ENCODE peak calls at places on chromosomes 4 and X, in eight cellular contexts. One of them, this sample, is unnamed. For H3K36me3, the result is how much of the 10 kb centered on the place peaks cover.

GRCh38 chr4:575281-576141 is 584 bp downstream of the TMEM271 start:
- DNase-seq in psoas muscle: no peak
- DNase-seq in sigmoid colon: no peak
- DNase-seq in mesendoderm: peak
- DNase-seq in H7: peak
- DNase-seq in CD8-positive, alpha-beta T cell: no peak
- DNase-seq in BE2C: no peak
- DNase-seq in hepatocyte: peak
- DNase-seq in this sample: no peak

GRCh38 chr4:101290651-101291050 is 56.7 kb downstream of the PPP3CA start:
- DNase-seq in psoas muscle: no peak
- DNase-seq in sigmoid colon: no peak
- DNase-seq in mesendoderm: no peak
- DNase-seq in H7: no peak
- DNase-seq in CD8-positive, alpha-beta T cell: no peak
- DNase-seq in BE2C: no peak
- DNase-seq in hepatocyte: no peak
- DNase-seq in this sample: no peak

GRCh38 chr4:180688480-180688879 is 1554.7 kb upstream of the TENM3 start:
- DNase-seq in psoas muscle: no peak
- DNase-seq in sigmoid colon: no peak
- DNase-seq in mesendoderm: no peak
- DNase-seq in H7: no peak
- DNase-seq in CD8-positive, alpha-beta T cell: no peak
- DNase-seq in BE2C: no peak
- DNase-seq in hepatocyte: no peak
- DNase-seq in this sample: no peak

GRCh38 chrX:129695535-129695934 is 40.8 kb upstream of the APLN start:
- DNase-seq in psoas muscle: no peak
- DNase-seq in sigmoid colon: no peak
- DNase-seq in mesendoderm: no peak
- DNase-seq in H7: no peak
- DNase-seq in CD8-positive, alpha-beta T cell: no peak
- DNase-seq in BE2C: no peak
- DNase-seq in hepatocyte: no peak
- DNase-seq in this sample: no peak

GRCh38 chr4:113116414-113117345 is 67.2 kb downstream of the ANK2 start:
- DNase-seq in psoas muscle: no peak
- DNase-seq in sigmoid colon: no peak
- DNase-seq in mesendoderm: peak
- DNase-seq in H7: no peak
- DNase-seq in CD8-positive, alpha-beta T cell: no peak
- DNase-seq in BE2C: peak
- DNase-seq in hepatocyte: peak
- DNase-seq in this sample: no peak

GRCh38 chr4:2586502-2586901 is 50.1 kb downstream of the FAM193A start:
- DNase-seq in psoas muscle: no peak
- DNase-seq in sigmoid colon: no peak
- DNase-seq in mesendoderm: no peak
- DNase-seq in H7: no peak
- DNase-seq in CD8-positive, alpha-beta T cell: no peak
- DNase-seq in BE2C: no peak
- DNase-seq in hepatocyte: no peak
- DNase-seq in this sample: no peak

GRCh38 chr4:163063891-163064290 is 102.8 kb downstream of the NAF1 start:
- DNase-seq in psoas muscle: no peak
- DNase-seq in sigmoid colon: no peak
- DNase-seq in mesendoderm: peak
- DNase-seq in H7: no peak
- DNase-seq in CD8-positive, alpha-beta T cell: no peak
- DNase-seq in BE2C: no peak
- DNase-seq in hepatocyte: no peak
- DNase-seq in this sample: no peak

GRCh38 chr4:61462451-61463326 is 262.6 kb downstream of the ADGRL3 start:
- DNase-seq in psoas muscle: no peak
- DNase-seq in sigmoid colon: no peak
- DNase-seq in mesendoderm: no peak
- DNase-seq in H7: no peak
- DNase-seq in CD8-positive, alpha-beta T cell: no peak
- DNase-seq in BE2C: no peak
- DNase-seq in hepatocyte: no peak
- DNase-seq in this sample: no peak

GRCh38 chr4:188611143-188611542 is 471.9 kb downstream of the TRIML1 start:
- DNase-seq in psoas muscle: no peak
- DNase-seq in sigmoid colon: no peak
- DNase-seq in mesendoderm: no peak
- DNase-seq in H7: no peak
- DNase-seq in CD8-positive, alpha-beta T cell: no peak
- DNase-seq in BE2C: no peak
- DNase-seq in hepatocyte: no peak
- DNase-seq in this sample: no peak

GRCh38 chr4:98571161-98571786 is 87.1 kb downstream of the TSPAN5 start:
- DNase-seq in psoas muscle: no peak
- DNase-seq in sigmoid colon: no peak
- DNase-seq in mesendoderm: no peak
- DNase-seq in H7: no peak
- DNase-seq in CD8-positive, alpha-beta T cell: no peak
- DNase-seq in BE2C: no peak
- DNase-seq in hepatocyte: no peak
- DNase-seq in this sample: no peak

GRCh38 chr4:150348079-150348478 is 233.9 kb upstream of the MAB21L2 start:
- DNase-seq in psoas muscle: no peak
- DNase-seq in sigmoid colon: no peak
- DNase-seq in mesendoderm: no peak
- DNase-seq in H7: no peak
- DNase-seq in CD8-positive, alpha-beta T cell: no peak
- DNase-seq in BE2C: no peak
- DNase-seq in hepatocyte: no peak
- DNase-seq in this sample: no peak

GRCh38 chr4:2363056-2363719 is 55.3 kb downstream of the ZFYVE28 start:
- DNase-seq in psoas muscle: peak
- DNase-seq in sigmoid colon: peak
- DNase-seq in mesendoderm: no peak
- DNase-seq in H7: peak
- DNase-seq in CD8-positive, alpha-beta T cell: no peak
- DNase-seq in BE2C: no peak
- DNase-seq in hepatocyte: peak
- DNase-seq in this sample: no peak

GRCh38 chr4:8568068-8568668 is 12.0 kb upstream of the GPR78 start:
- DNase-seq in psoas muscle: no peak
- DNase-seq in sigmoid colon: no peak
- DNase-seq in mesendoderm: peak
- DNase-seq in H7: peak
- DNase-seq in CD8-positive, alpha-beta T cell: no peak
- DNase-seq in BE2C: no peak
- DNase-seq in hepatocyte: no peak
- DNase-seq in this sample: no peak

GRCh38 chr4:187396106-187396505 is 599.5 kb upstream of the ZFP42 start:
- DNase-seq in psoas muscle: no peak
- DNase-seq in sigmoid colon: no peak
- DNase-seq in mesendoderm: no peak
- DNase-seq in H7: no peak
- DNase-seq in CD8-positive, alpha-beta T cell: no peak
- DNase-seq in BE2C: no peak
- DNase-seq in hepatocyte: no peak
- DNase-seq in this sample: no peak

GRCh38 chrX:13007519-13008188 is 32.7 kb downstream of the TMSB4X start:
- DNase-seq in psoas muscle: no peak
- DNase-seq in sigmoid colon: no peak
- DNase-seq in mesendoderm: no peak
- DNase-seq in H7: no peak
- DNase-seq in CD8-positive, alpha-beta T cell: no peak
- DNase-seq in BE2C: no peak
- DNase-seq in hepatocyte: no peak
- DNase-seq in this sample: no peak

GRCh38 chr4:170026253-170026991 is at the start of gene MFAP3L:
- DNase-seq in psoas muscle: peak
- DNase-seq in sigmoid colon: peak
- DNase-seq in mesendoderm: peak
- DNase-seq in H7: peak
- DNase-seq in CD8-positive, alpha-beta T cell: peak
- DNase-seq in BE2C: peak
- DNase-seq in hepatocyte: peak
- DNase-seq in this sample: peak

GRCh38 chr4:170025523-170026252 is 507 bp downstream of the MFAP3L start:
- DNase-seq in psoas muscle: peak
- DNase-seq in sigmoid colon: peak
- DNase-seq in mesendoderm: peak
- DNase-seq in H7: no peak
- DNase-seq in CD8-positive, alpha-beta T cell: no peak
- DNase-seq in BE2C: no peak
- DNase-seq in hepatocyte: peak
- DNase-seq in this sample: peak

GRCh38 chr4:170030121-170030520 is 3.9 kb upstream of the MFAP3L start:
- DNase-seq in psoas muscle: no peak
- DNase-seq in sigmoid colon: no peak
- DNase-seq in mesendoderm: no peak
- DNase-seq in H7: no peak
- DNase-seq in CD8-positive, alpha-beta T cell: no peak
- DNase-seq in BE2C: no peak
- DNase-seq in hepatocyte: no peak
- DNase-seq in this sample: no peak

GRCh38 chr4:170022211-170022610 is 4.0 kb downstream of the MFAP3L start:
- DNase-seq in psoas muscle: no peak
- DNase-seq in sigmoid colon: no peak
- DNase-seq in mesendoderm: no peak
- DNase-seq in H7: no peak
- DNase-seq in CD8-positive, alpha-beta T cell: no peak
- DNase-seq in BE2C: no peak
- DNase-seq in hepatocyte: no peak
- DNase-seq in this sample: no peak

DNA sequence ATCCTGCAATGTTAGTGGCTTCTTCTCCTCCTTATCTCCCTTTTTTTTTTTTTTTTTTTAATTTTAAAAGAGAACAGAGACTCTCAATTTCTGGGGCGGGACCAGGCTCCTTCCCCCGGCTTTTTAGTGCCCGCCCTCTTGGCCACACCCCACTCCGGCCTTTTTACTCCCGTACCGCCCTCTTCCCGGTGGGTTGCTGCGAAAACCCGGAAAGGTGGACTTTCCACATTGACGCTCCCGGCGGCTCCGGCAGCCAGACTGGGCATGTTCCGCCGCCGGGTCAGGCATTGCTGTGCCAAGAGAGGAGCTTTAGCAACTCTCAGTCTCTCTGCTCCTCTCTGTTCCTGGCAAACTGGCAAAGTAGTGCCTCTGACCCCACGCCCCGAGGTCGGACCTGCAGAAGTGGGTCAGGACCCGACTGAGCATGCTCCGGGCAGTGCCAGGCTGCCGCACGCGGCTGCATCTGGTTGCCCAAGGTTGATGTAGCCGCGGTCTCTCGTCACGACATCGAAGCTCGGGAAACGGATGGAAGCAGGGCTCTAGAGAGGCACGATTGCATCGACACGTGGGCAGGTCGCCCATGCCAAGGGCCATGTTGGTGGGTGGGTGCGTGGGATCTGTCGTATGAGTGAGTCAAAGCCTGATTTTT is 1.1 kb upstream of the MFAP3L start:
- DNase-seq in psoas muscle: peak
- DNase-seq in sigmoid colon: peak
- DNase-seq in mesendoderm: peak
- DNase-seq in H7: peak
- DNase-seq in CD8-positive, alpha-beta T cell: peak
- DNase-seq in BE2C: peak
- DNase-seq in hepatocyte: peak
- DNase-seq in this sample: peak
- H3K4me3 ChIP-seq in psoas muscle: peak
- H3K4me3 ChIP-seq in sigmoid colon: peak
- H3K4me3 ChIP-seq in mesendoderm: peak
- H3K4me3 ChIP-seq in H7: peak
- H3K4me3 ChIP-seq in CD8-positive, alpha-beta T cell: peak
- H3K4me3 ChIP-seq in BE2C: peak
- H3K4me3 ChIP-seq in hepatocyte: peak
- H3K4me3 ChIP-seq in this sample: peak

GRCh38 chr4:10084651-10085320 is 31.8 kb downstream of the WDR1 start:
- DNase-seq in psoas muscle: peak
- DNase-seq in sigmoid colon: peak
- DNase-seq in mesendoderm: no peak
- DNase-seq in H7: peak
- DNase-seq in CD8-positive, alpha-beta T cell: no peak
- DNase-seq in BE2C: no peak
- DNase-seq in hepatocyte: no peak
- DNase-seq in this sample: no peak
- H3K36me3 ChIP-seq in psoas muscle: under half
- H3K36me3 ChIP-seq in sigmoid colon: half or more
- H3K36me3 ChIP-seq in mesendoderm: under half
- H3K36me3 ChIP-seq in H7: half or more
- H3K36me3 ChIP-seq in CD8-positive, alpha-beta T cell: half or more
- H3K36me3 ChIP-seq in BE2C: half or more
- H3K36me3 ChIP-seq in hepatocyte: under half
- H3K36me3 ChIP-seq in this sample: half or more

GRCh38 chr4:69322055-69322454 is 41.8 kb downstream of the UGT2B28 start:
- DNase-seq in psoas muscle: no peak
- DNase-seq in sigmoid colon: no peak
- DNase-seq in mesendoderm: no peak
- DNase-seq in H7: no peak
- DNase-seq in CD8-positive, alpha-beta T cell: no peak
- DNase-seq in BE2C: no peak
- DNase-seq in hepatocyte: no peak
- DNase-seq in this sample: no peak
- H3K4me3 ChIP-seq in psoas muscle: no peak
- H3K4me3 ChIP-seq in sigmoid colon: no peak
- H3K4me3 ChIP-seq in mesendoderm: no peak
- H3K4me3 ChIP-seq in H7: no peak
- H3K4me3 ChIP-seq in CD8-positive, alpha-beta T cell: no peak
- H3K4me3 ChIP-seq in BE2C: no peak
- H3K4me3 ChIP-seq in hepatocyte: no peak
- H3K4me3 ChIP-seq in this sample: no peak

DNA sequence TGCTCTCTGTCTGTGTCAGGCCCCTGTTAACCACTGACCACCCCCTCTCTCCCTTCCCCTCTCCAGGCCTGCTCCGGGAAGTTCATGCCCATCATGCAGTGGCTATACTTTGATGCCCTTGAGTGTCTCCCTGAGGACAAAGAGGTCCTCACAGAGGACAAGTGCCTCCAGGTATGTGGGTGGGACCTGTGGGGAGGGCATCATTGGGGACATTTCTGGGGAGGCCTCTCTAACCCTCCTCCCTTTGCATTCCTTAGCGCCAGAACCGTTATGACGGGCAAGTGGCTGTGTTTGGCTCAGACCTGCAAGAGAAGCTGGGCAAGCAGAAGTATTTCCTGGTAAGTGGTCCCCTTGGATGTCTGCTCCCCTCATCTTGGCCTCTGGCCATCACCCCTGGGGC is 9.2 kb downstream of the UBA1 start:
- DNase-seq in psoas muscle: peak
- DNase-seq in sigmoid colon: no peak
- DNase-seq in mesendoderm: no peak
- DNase-seq in H7: no peak
- DNase-seq in CD8-positive, alpha-beta T cell: no peak
- DNase-seq in BE2C: no peak
- DNase-seq in hepatocyte: no peak
- DNase-seq in this sample: no peak
- H3K36me3 ChIP-seq in psoas muscle: under half
- H3K36me3 ChIP-seq in sigmoid colon: under half
- H3K36me3 ChIP-seq in mesendoderm: under half
- H3K36me3 ChIP-seq in H7: half or more
- H3K36me3 ChIP-seq in CD8-positive, alpha-beta T cell: under half
- H3K36me3 ChIP-seq in BE2C: half or more
- H3K36me3 ChIP-seq in hepatocyte: under half
- H3K36me3 ChIP-seq in this sample: under half

GRCh38 chr4:153539058-153539826 is 73.1 kb downstream of the TMEM131L start:
- DNase-seq in psoas muscle: no peak
- DNase-seq in sigmoid colon: no peak
- DNase-seq in mesendoderm: no peak
- DNase-seq in H7: no peak
- DNase-seq in CD8-positive, alpha-beta T cell: no peak
- DNase-seq in BE2C: no peak
- DNase-seq in hepatocyte: no peak
- DNase-seq in this sample: no peak
- H3K4me3 ChIP-seq in psoas muscle: peak
- H3K4me3 ChIP-seq in sigmoid colon: peak
- H3K4me3 ChIP-seq in mesendoderm: no peak
- H3K4me3 ChIP-seq in H7: no peak
- H3K4me3 ChIP-seq in CD8-positive, alpha-beta T cell: no peak
- H3K4me3 ChIP-seq in BE2C: no peak
- H3K4me3 ChIP-seq in hepatocyte: no peak
- H3K4me3 ChIP-seq in this sample: peak